ENCODE peak calls at places on chromosomes 6 and 20, in seven cellular contexts. U is left ventricle myocardium inferior, D is mesendoderm, M is brain microvascular endothelial cell, E is psoas muscle, T is heart left ventricle, A is gastrocnemius medialis. R is an unnamed sample. For H3K36me3 and H3K27me3, the result is how much of the 10 kb centered on the place peaks cover.

GRCh38 chr6:45812937-45813336 is 202.7 kb downstream of the CLIC5 start:
- DNase-seq in U (no peak), D (no peak), M (no peak), E (no peak), T (peak), A (no peak), R (no peak)

GRCh38 chr20:3115190-3116107 is 30.9 kb upstream of the AVP start:
- DNase-seq in U (no peak), D (peak), M (peak), E (no peak), T (peak), A (peak), R (peak)

GRCh38 chr6:53671111-53671510 is 5.6 kb upstream of the KLHL31 start:
- DNase-seq in U (no peak), D (no peak), M (no peak), E (no peak), T (no peak), A (no peak), R (no peak)

GRCh38 chr20:47795214-47795667 is 10.0 kb upstream of the SULF2 start:
- DNase-seq in U (peak), D (no peak), M (no peak), E (peak), T (peak), A (peak), R (no peak)

GRCh38 chr6:16420715-16421461 is 182.5 kb downstream of the GMPR start:
- DNase-seq in U (no peak), D (no peak), M (peak), E (no peak), T (no peak), A (no peak), R (no peak)

GRCh38 chr6:31356216-31356945 is 598 bp downstream of the HLA-B start:
- DNase-seq in U (peak), D (no peak), M (no peak), E (peak), T (peak), A (peak), R (peak)

GRCh38 chr20:16434087-16434664 is 139.1 kb downstream of the KIF16B start:
- DNase-seq in U (peak), D (peak), M (peak), E (peak), T (peak), A (peak), R (peak)

GRCh38 chr6:119591235-119591634 is 241.7 kb upstream of the MAN1A1 start:
- DNase-seq in U (no peak), D (no peak), M (no peak), E (no peak), T (no peak), A (no peak), R (no peak)

GRCh38 chr20:58908941-58909340 is 56.4 kb downstream of the GNAS start:
- DNase-seq in U (no peak), D (no peak), M (no peak), E (no peak), T (no peak), A (peak), R (no peak)

GRCh38 chr20:59159822-59160740 is 3.5 kb upstream of the ZNF831 start:
- DNase-seq in U (no peak), D (no peak), M (no peak), E (no peak), T (no peak), A (no peak), R (no peak)

GRCh38 chr6:101232946-101233345 is 160.6 kb upstream of the GRIK2 start:
- DNase-seq in U (no peak), D (no peak), M (no peak), E (no peak), T (no peak), A (no peak), R (no peak)

GRCh38 chr20:17287503-17287902 is 60.7 kb downstream of the PCSK2 start:
- DNase-seq in U (no peak), D (peak), M (no peak), E (no peak), T (no peak), A (no peak), R (no peak)

GRCh38 chr6:45432944-45433343 is 55.2 kb upstream of the SUPT3H start:
- DNase-seq in U (no peak), D (no peak), M (no peak), E (no peak), T (no peak), A (no peak), R (no peak)

GRCh38 chr6:113381957-113382356 is 475.2 kb upstream of the MARCKS start:
- DNase-seq in U (peak), D (no peak), M (peak), E (no peak), T (peak), A (peak), R (no peak)

GRCh38 chr6:21636876-21637275 is 43.3 kb downstream of the SOX4 start:
- DNase-seq in U (no peak), D (no peak), M (no peak), E (no peak), T (no peak), A (no peak), R (no peak)

GRCh38 chr6:106334646-106335448 is 9.3 kb upstream of the ATG5 start:
- DNase-seq in U (no peak), D (peak), M (peak), E (no peak), T (peak), A (peak), R (peak)

GRCh38 chr6:144647971-144648651 is 363.0 kb downstream of the UTRN start:
- DNase-seq in U (no peak), D (no peak), M (no peak), E (no peak), T (no peak), A (no peak), R (no peak)

GRCh38 chr20:59253779-59254319 is 46.6 kb upstream of the EDN3 start:
- DNase-seq in U (no peak), D (peak), M (no peak), E (no peak), T (no peak), A (no peak), R (no peak)

GRCh38 chr6:153538491-153538890 is 407.4 kb upstream of the RGS17 start:
- DNase-seq in U (no peak), D (no peak), M (no peak), E (no peak), T (no peak), A (no peak), R (no peak)

GRCh38 chr20:50691585-50692552 is 527 bp upstream of the RIPOR3 start:
- DNase-seq in U (no peak), D (peak), M (peak), E (peak), T (peak), A (no peak), R (peak)

GRCh38 chr6:50899306-50899840 is 80.7 kb downstream of the TFAP2B start:
- DNase-seq in U (no peak), D (no peak), M (no peak), E (no peak), T (no peak), A (no peak), R (no peak)

GRCh38 chr6:148492654-148493290 is 150.1 kb downstream of the SASH1 start:
- DNase-seq in U (no peak), D (no peak), M (no peak), E (no peak), T (no peak), A (no peak), R (no peak)

GRCh38 chr6:1144842-1145755 is 166.8 kb upstream of the FOXQ1 start:
- DNase-seq in U (no peak), D (no peak), M (no peak), E (no peak), T (no peak), A (no peak), R (no peak)

GRCh38 chr6:88631830-88632229 is 331.6 kb downstream of the RNGTT start:
- DNase-seq in U (no peak), D (no peak), M (no peak), E (no peak), T (no peak), A (no peak), R (no peak)

GRCh38 chr6:16200231-16200941 is 38.0 kb upstream of the GMPR start:
- DNase-seq in U (no peak), D (no peak), M (no peak), E (no peak), T (no peak), A (no peak), R (no peak)

GRCh38 chr6:40348591-40348990 is 238.6 kb downstream of the LRFN2 start:
- DNase-seq in U (no peak), D (no peak), M (no peak), E (no peak), T (no peak), A (no peak), R (peak)

GRCh38 chr6:141282263-141282662 is 850.5 kb upstream of the GJE1 start:
- DNase-seq in U (no peak), D (no peak), M (no peak), E (no peak), T (no peak), A (no peak), R (no peak)

GRCh38 chr20:49074521-49074920 is 28.4 kb downstream of the CSE1L start:
- DNase-seq in U (no peak), D (no peak), M (no peak), E (no peak), T (no peak), A (no peak), R (no peak)
- H3K36me3 ChIP-seq in U (half or more), D (under half), M (under half), E (half or more), T (half or more), A (under half), R (half or more)

GRCh38 chr20:63044605-63045004 is 37.8 kb upstream of the BHLHE23 start:
- DNase-seq in U (no peak), D (no peak), M (no peak), E (no peak), T (peak), A (no peak), R (peak)

GRCh38 chr20:63041776-63042175 is 35.0 kb upstream of the BHLHE23 start:
- DNase-seq in U (no peak), D (no peak), M (no peak), E (no peak), T (no peak), A (no peak), R (no peak)

GRCh38 chr20:63044204-63044600 is 37.4 kb upstream of the BHLHE23 start:
- DNase-seq in U (no peak), D (no peak), M (no peak), E (no peak), T (peak), A (no peak), R (no peak)

GRCh38 chr20:63042448-63043071 is 35.8 kb upstream of the BHLHE23 start:
- DNase-seq in U (peak), D (no peak), M (no peak), E (no peak), T (peak), A (no peak), R (peak)

DNA sequence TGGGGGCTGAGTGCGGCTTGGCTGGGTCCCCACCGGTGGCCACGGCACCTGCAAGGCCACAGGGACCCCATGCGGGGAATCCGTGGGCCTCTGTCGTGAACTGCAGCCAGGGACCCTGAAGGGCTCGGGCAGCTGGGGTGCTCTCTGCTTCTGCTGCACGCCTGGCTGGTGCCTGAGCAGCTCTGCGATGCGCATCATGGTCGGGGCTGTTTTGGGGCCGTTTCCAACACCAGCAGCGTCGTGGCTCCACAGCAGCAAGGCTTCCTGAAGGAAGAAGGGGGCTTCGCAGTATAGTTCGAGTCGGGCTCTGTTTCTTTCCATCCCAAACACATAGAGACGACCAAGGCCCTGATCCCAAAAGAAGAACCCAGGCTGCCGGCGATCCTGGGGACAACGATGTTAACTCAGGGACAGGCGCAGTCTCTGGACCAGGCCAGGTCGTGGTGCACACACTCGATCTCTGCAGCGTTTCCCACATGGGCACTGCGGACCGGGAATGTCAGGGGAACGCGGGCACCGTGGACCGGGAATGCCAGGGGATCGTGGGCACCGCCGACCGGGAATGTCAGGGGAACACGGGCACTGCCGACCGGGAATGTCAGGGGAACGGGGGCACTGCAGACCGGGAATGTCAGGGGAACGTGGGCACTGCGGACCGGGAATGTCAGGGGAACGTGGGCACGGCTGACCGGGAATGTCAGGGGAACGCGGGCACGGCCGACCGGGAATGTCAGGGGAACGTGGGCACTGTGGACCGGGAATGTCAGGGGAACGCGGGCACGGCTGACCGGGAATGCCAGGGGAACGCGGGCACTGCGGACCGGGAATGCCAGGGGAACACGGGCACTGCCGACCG is 36.8 kb upstream of the BHLHE23 start:
- DNase-seq in U (peak), D (no peak), M (no peak), E (no peak), T (peak), A (no peak), R (no peak)
- H3K27me3 ChIP-seq in U (half or more), D (under half), M (under half), E (under half), T (under half), A (under half), R (under half)

GRCh38 chr6:111552241-111552744 is 53.4 kb downstream of the TRAF3IP2 start:
- DNase-seq in U (peak), D (peak), M (peak), E (peak), T (peak), A (peak), R (peak)
- H3K4me3 ChIP-seq in U (peak), D (no peak), M (no peak), E (peak), T (peak), A (peak), R (peak)

GRCh38 chr20:25285091-25285647 is 37.3 kb downstream of the PYGB start:
- DNase-seq in U (peak), D (peak), M (no peak), E (no peak), T (peak), A (peak), R (peak)
- H3K36me3 ChIP-seq in U (half or more), D (under half), M (half or more), E (half or more), T (half or more), A (under half), R (under half)

GRCh38 chr6:74091133-74091793 is 395.3 kb downstream of the CD109 start:
- DNase-seq in U (no peak), D (peak), M (no peak), E (no peak), T (no peak), A (no peak), R (peak)
- H3K27me3 ChIP-seq in U (under half), D (under half), M (under half), E (under half), T (under half), A (under half), R (under half)

DNA sequence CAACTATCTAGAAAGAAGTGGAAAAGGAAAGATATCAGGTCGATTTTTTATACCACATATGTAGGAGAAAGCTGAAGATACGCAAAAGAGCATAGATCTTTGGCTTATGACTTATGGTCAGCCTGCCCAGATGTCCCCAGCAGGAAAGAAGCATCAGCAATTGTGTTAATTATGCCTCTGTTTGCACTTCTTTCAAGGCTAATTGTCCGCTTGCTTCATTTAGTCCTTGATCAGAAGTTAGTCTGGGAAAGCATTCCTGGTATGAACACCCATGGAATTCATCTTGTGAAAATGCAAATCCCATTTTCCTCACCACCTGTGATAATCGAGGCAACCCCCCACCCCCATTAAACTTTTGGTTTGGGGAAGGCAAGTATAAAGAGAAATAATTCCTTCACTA is 62.8 kb downstream of the ATP9A start:
- DNase-seq in U (no peak), D (peak), M (no peak), E (no peak), T (no peak), A (no peak), R (no peak)
- H3K4me3 ChIP-seq in U (no peak), D (no peak), M (no peak), E (no peak), T (no peak), A (no peak), R (no peak)

GRCh38 chr6:34642427-34642826 is 54.1 kb downstream of the ILRUN start:
- DNase-seq in U (no peak), D (no peak), M (no peak), E (no peak), T (no peak), A (no peak), R (no peak)
- H3K36me3 ChIP-seq in U (under half), D (under half), M (under half), E (under half), T (under half), A (under half), R (under half)

GRCh38 chr20:46235086-46235485 is 73.2 kb downstream of the CDH22 start:
- DNase-seq in U (no peak), D (no peak), M (no peak), E (no peak), T (no peak), A (no peak), R (no peak)
- H3K27me3 ChIP-seq in U (under half), D (under half), M (under half), E (under half), T (under half), A (under half), R (under half)

DNA sequence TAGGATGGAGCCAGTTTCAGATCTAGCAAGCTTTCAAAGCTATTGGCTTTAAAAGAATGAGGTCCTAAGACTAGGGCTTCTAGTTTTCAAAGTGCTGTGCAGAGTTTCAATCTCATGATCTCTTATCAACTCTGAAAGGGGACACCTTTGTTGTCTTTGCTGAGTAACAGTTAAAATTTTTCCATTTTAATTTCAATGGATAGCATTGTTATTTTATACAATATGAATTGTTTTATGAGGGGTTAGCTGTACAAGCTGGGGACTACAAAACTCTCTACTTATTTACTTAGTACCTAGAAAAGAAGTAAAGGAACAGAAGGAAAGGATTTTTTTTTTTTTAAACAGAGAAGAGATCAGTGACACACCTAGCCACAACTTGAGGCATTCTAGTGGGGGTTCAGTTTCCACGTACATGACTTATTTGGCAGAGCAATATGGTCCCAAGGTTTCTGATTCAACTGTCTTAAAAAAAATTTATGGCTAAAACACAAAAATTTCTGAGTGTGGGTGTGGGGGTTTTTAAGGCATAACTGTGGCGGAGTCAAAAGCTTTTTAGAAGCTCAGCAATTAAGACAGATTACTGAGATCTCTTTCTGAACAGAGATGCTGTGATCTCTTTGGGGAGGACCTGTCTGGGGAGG is 46.1 kb upstream of the JAG1 start:
- DNase-seq in U (no peak), D (no peak), M (no peak), E (no peak), T (no peak), A (no peak), R (no peak)
- H3K4me3 ChIP-seq in U (no peak), D (no peak), M (no peak), E (no peak), T (no peak), A (no peak), R (no peak)

DNA sequence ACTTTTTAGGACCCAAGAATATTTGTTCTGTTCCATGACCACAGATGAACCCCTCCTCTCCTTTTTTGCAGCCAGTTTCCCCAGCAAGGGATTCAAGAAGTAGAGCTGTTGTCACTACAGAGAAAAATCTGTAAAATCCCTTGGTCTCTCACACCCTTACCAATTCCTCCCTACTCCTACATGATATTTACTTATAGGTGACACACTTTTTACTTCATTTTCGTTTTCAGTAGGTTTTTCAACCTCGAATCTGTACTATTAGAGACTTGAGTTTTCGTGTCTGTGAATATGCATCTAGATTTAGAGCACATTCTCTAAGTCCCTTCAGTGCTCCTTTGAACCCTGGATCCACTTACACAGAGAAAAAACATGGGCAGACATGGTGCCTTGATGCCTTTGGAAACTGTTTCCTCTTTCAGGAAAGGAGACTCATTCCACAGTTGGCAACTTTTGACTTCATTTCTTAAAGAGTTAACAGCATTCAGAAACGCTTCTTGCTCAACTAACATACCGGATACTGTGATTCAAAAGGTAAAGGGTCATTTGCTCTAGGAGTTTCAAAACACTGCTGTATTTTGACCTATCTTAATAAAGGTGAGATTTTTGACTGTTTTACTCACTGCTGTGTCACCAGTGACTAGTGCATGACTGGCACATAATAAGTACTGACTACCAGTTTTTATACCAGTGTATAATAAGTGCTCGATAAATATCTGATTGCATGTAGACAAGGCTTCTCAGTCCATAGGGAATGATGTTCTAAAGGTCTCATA is 50.6 kb downstream of the LAMA4 start:
- DNase-seq in U (no peak), D (no peak), M (peak), E (no peak), T (no peak), A (no peak), R (no peak)
- H3K36me3 ChIP-seq in U (half or more), D (under half), M (under half), E (under half), T (half or more), A (under half), R (under half)